ENCODE peak calls at places on chromosomes 13 and 19, in eight cellular contexts. T is CD8-positive, alpha-beta memory T cell; Y is cardiac muscle cell; F is fibroblast of lung; B is kidney epithelial cell; W is tibial nerve; I is uterus; P is ovary. O is an unnamed sample. For H3K27me3, the result is how much of the 10 kb centered on the place peaks cover.

GRCh38 chr19:46081928-46082727 is 41.3 kb upstream of the IGFL4 start:
- DNase-seq in T (no peak), Y (peak), F (peak), B (no peak), W (no peak), I (no peak), P (no peak), O (peak)

GRCh38 chr19:41646589-41647204 is 19.8 kb upstream of the CEACAM4 start:
- DNase-seq in T (no peak), Y (no peak), F (no peak), B (no peak), W (no peak), I (no peak), P (no peak), O (no peak)

GRCh38 chr13:85725433-85725832 is 73.8 kb downstream of the SLITRK6 start:
- DNase-seq in T (no peak), Y (no peak), F (no peak), B (no peak), W (no peak), I (no peak), P (no peak), O (no peak)

GRCh38 chr19:21322528-21322927 is 6.7 kb downstream of the ZNF708 start:
- DNase-seq in T (no peak), Y (no peak), F (no peak), B (no peak), W (peak), I (peak), P (no peak), O (peak)

GRCh38 chr19:49490287-49491029 is 3.0 kb downstream of the RPL13A start:
- DNase-seq in T (no peak), Y (no peak), F (no peak), B (no peak), W (no peak), I (no peak), P (no peak), O (no peak)

GRCh38 chr13:45851171-45851889 is at the start of gene SIAH3:
- DNase-seq in T (peak), Y (peak), F (peak), B (no peak), W (no peak), I (no peak), P (no peak), O (peak)

GRCh38 chr19:3868770-3869456 is at the start of gene ZFR2:
- DNase-seq in T (peak), Y (peak), F (no peak), B (no peak), W (no peak), I (no peak), P (no peak), O (peak)

GRCh38 chr19:27774337-27774736 is 1438.6 kb downstream of the UQCRFS1 start:
- DNase-seq in T (no peak), Y (no peak), F (no peak), B (no peak), W (no peak), I (no peak), P (no peak), O (no peak)

GRCh38 chr13:40186041-40186440 is 480.4 kb downstream of the FOXO1 start:
- DNase-seq in T (peak), Y (no peak), F (no peak), B (no peak), W (no peak), I (no peak), P (no peak), O (no peak)

GRCh38 chr13:35524192-35524591 is 47.7 kb upstream of the MAB21L1 start:
- DNase-seq in T (no peak), Y (no peak), F (no peak), B (no peak), W (no peak), I (no peak), P (no peak), O (no peak)

GRCh38 chr13:110913322-110913721 is 1.5 kb downstream of the ANKRD10 start:
- DNase-seq in T (peak), Y (peak), F (peak), B (no peak), W (no peak), I (no peak), P (no peak), O (no peak)

GRCh38 chr19:53903055-53903680 is 5.9 kb upstream of the CACNG7 start:
- DNase-seq in T (peak), Y (peak), F (peak), B (no peak), W (no peak), I (no peak), P (no peak), O (no peak)

GRCh38 chr13:75347457-75347856 is 134.5 kb downstream of the TBC1D4 start:
- DNase-seq in T (no peak), Y (no peak), F (no peak), B (no peak), W (no peak), I (no peak), P (no peak), O (no peak)

GRCh38 chr19:13831560-13832056 is 36.4 kb downstream of the ZSWIM4 start:
- DNase-seq in T (no peak), Y (no peak), F (no peak), B (no peak), W (no peak), I (peak), P (no peak), O (no peak)

GRCh38 chr19:4175669-4175931 is 6.8 kb downstream of the SIRT6 start:
- DNase-seq in T (no peak), Y (no peak), F (no peak), B (no peak), W (no peak), I (no peak), P (no peak), O (no peak)

GRCh38 chr19:47369923-47370625 is 21.0 kb downstream of the DHX34 start:
- DNase-seq in T (no peak), Y (no peak), F (peak), B (no peak), W (no peak), I (no peak), P (no peak), O (peak)

GRCh38 chr13:75226755-75227435 is 255.1 kb downstream of the TBC1D4 start:
- DNase-seq in T (no peak), Y (no peak), F (peak), B (peak), W (no peak), I (no peak), P (no peak), O (no peak)

GRCh38 chr13:39364797-39365468 is 238.1 kb downstream of the LHFPL6 start:
- DNase-seq in T (no peak), Y (peak), F (no peak), B (peak), W (no peak), I (no peak), P (no peak), O (no peak)

GRCh38 chr13:111612918-111613317 is 292.5 kb downstream of the TEX29 start:
- DNase-seq in T (no peak), Y (no peak), F (no peak), B (no peak), W (no peak), I (no peak), P (no peak), O (no peak)

GRCh38 chr19:46659151-46660007 is 1.6 kb downstream of the DACT3 start:
- DNase-seq in T (no peak), Y (peak), F (no peak), B (no peak), W (no peak), I (peak), P (peak), O (peak)

GRCh38 chr19:48501961-48502719 is 9.5 kb downstream of the LMTK3 start:
- DNase-seq in T (peak), Y (peak), F (no peak), B (peak), W (no peak), I (peak), P (peak), O (peak)

GRCh38 chr19:7673995-7674667 is 2.8 kb upstream of the MCEMP1 start:
- DNase-seq in T (no peak), Y (peak), F (peak), B (no peak), W (no peak), I (peak), P (no peak), O (peak)

GRCh38 chr13:22243519-22244197 is 572.8 kb downstream of the FGF9 start:
- DNase-seq in T (no peak), Y (no peak), F (no peak), B (no peak), W (no peak), I (no peak), P (no peak), O (no peak)

GRCh38 chr13:53198699-53199098 is 170.1 kb downstream of the OLFM4 start:
- DNase-seq in T (no peak), Y (no peak), F (no peak), B (no peak), W (no peak), I (no peak), P (no peak), O (no peak)

GRCh38 chr13:43934273-43934672 is 54.6 kb downstream of the LACC1 start:
- DNase-seq in T (no peak), Y (no peak), F (no peak), B (no peak), W (no peak), I (no peak), P (no peak), O (no peak)

GRCh38 chr19:28940751-28941500 is 272.0 kb downstream of the UQCRFS1 start:
- DNase-seq in T (no peak), Y (no peak), F (peak), B (no peak), W (no peak), I (no peak), P (no peak), O (no peak)

GRCh38 chr19:40553885-40554857 is 22.5 kb upstream of the SHKBP1 start:
- DNase-seq in T (no peak), Y (no peak), F (no peak), B (no peak), W (no peak), I (no peak), P (no peak), O (no peak)

GRCh38 chr19:40555978-40556689 is 20.5 kb upstream of the SHKBP1 start:
- DNase-seq in T (no peak), Y (no peak), F (no peak), B (no peak), W (no peak), I (no peak), P (no peak), O (no peak)

GRCh38 chr19:40549007-40549708 is 27.5 kb upstream of the SHKBP1 start:
- DNase-seq in T (peak), Y (peak), F (peak), B (no peak), W (no peak), I (peak), P (peak), O (no peak)

GRCh38 chr19:40552848-40553247 is 23.8 kb upstream of the SHKBP1 start:
- DNase-seq in T (no peak), Y (no peak), F (no peak), B (no peak), W (no peak), I (no peak), P (no peak), O (no peak)

DNA sequence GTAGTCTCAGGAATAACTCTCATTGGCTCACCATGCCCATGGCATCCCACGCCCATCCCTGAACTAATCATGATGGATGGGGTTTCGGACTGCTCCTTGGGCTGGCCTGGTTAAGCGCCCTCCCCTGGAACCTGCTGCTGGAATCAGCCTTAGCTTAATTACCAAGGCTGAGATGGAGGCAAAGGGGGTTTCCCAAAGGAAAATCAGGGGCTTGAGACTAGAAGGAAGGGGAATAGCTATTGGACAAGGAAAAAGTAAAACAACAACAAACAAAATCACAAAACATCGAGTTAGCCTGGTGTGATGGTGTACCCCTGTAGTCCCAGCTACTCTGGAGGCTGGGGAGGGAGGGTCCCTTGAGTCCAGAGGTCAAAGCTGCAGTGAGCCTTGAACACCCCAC is 25.7 kb upstream of the SHKBP1 start:
- DNase-seq in T (no peak), Y (no peak), F (no peak), B (no peak), W (no peak), I (no peak), P (no peak), O (no peak)
- H3K27me3 ChIP-seq in T (under half), Y (half or more), F (under half), B (under half), W (under half), I (under half), P (under half), O (under half)

GRCh38 chr19:6528544-6529121 is 2.2 kb upstream of the TNFSF9 start:
- DNase-seq in T (no peak), Y (peak), F (no peak), B (no peak), W (no peak), I (no peak), P (no peak), O (no peak)

GRCh38 chr19:6530385-6531162 is at the start of gene TNFSF9:
- DNase-seq in T (peak), Y (peak), F (peak), B (peak), W (peak), I (peak), P (peak), O (peak)

GRCh38 chr19:6529351-6529750 is 1.5 kb upstream of the TNFSF9 start:
- DNase-seq in T (no peak), Y (no peak), F (no peak), B (no peak), W (no peak), I (no peak), P (no peak), O (no peak)

GRCh38 chr19:6531163-6531955 is 533 bp downstream of the TNFSF9 start:
- DNase-seq in T (no peak), Y (no peak), F (no peak), B (no peak), W (no peak), I (no peak), P (no peak), O (no peak)

DNA sequence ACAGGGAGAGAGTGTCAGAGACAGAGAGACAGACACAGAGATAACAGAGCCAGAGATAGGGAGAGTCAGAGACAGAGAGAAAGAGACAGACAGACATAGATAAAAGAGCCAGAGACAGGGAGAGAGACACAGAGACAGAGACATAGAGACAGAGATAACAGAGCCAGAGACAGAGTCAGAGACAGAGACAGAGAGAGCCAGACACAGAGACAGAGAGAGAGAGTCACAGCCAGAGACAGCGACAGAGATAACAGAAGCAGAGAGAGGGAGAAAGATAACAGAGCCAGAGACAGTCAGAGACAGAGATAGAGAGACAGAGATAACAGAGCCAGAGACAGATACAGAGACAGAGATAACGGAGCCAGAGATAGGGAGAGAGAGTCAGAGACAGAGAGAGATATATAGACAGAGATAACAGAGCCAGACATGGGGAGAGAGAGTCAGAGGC is 865 bp upstream of the TNFSF9 start:
- DNase-seq in T (no peak), Y (no peak), F (no peak), B (no peak), W (no peak), I (no peak), P (no peak), O (no peak)
- H3K27me3 ChIP-seq in T (under half), Y (under half), F (under half), B (under half), W (under half), I (under half), P (under half), O (under half)

DNA sequence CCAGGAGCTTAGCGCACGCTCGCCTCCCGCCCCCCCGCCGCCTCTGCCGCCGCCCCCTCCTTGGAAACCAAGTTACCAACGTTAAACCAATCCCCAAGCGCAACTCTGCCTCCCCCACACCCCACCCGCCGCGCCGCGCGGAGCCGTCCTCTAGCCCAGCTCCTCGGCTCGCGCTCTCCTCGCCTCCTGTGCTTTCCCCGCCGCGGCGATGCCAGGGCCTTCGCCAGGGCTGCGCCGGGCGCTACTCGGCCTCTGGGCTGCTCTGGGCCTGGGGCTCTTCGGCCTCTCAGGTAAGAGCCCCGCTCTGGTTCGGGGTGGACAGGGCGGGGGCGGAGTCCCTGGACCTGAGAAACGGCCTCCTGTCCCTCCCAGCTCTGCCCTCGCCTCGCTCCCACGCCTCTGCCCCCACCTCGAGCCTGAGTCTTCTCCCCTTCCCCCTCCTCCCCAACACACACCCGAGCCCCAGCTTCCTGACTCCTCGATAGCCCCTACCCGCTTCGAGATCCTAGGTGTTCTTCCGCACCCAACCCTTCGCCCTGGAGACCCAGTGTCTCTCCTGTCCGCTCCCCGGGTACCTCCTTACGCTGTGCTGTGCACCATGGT is at the start of gene ICAM5:
- DNase-seq in T (no peak), Y (peak), F (no peak), B (no peak), W (no peak), I (no peak), P (peak), O (no peak)
- H3K27me3 ChIP-seq in T (half or more), Y (half or more), F (under half), B (half or more), W (half or more), I (under half), P (under half), O (half or more)

GRCh38 chr13:68275758-68276157 is 1045.6 kb upstream of the PCDH9 start:
- DNase-seq in T (no peak), Y (no peak), F (no peak), B (no peak), W (no peak), I (no peak), P (no peak), O (no peak)
- H3K27me3 ChIP-seq in T (under half), Y (under half), F (under half), B (under half), W (under half), I (under half), P (under half), O (under half)